ENCODE peak calls at places on chromosomes 13 and 19, in eight cellular contexts. L is ovary, F is transverse colon, S is tibial nerve, V is SK-N-SH, M is stomach, B is K562, G is GM12878. X is an unnamed sample.

GRCh38 chr13:103272770-103273169 is 206.6 kb upstream of the SLC10A2 start:
- DNase-seq in L (no peak), F (no peak), S (no peak), V (no peak), M (no peak), B (no peak), G (no peak), X (no peak)

GRCh38 chr13:78015782-78016181 is 97.2 kb upstream of the EDNRB start:
- DNase-seq in L (no peak), F (no peak), S (no peak), V (no peak), M (no peak), B (no peak), G (no peak), X (no peak)

GRCh38 chr13:107170270-107170931 is 602.5 kb upstream of the ARGLU1 start:
- DNase-seq in L (no peak), F (no peak), S (no peak), V (peak; percentile 57), M (no peak), B (no peak), G (no peak), X (no peak)

GRCh38 chr19:7605490-7606222 is 10.0 kb downstream of the CAMSAP3 start:
- DNase-seq in L (no peak), F (no peak), S (no peak), V (peak; percentile 78), M (no peak), B (peak; percentile 96), G (peak; percentile 9), X (no peak)

GRCh38 chr19:40718774-40719391 is 2.0 kb downstream of the ITPKC start:
- DNase-seq in L (peak; percentile 71), F (peak; percentile 93), S (peak; percentile 54), V (no peak), M (peak; percentile 92), B (peak; percentile 67), G (peak; percentile 8), X (peak; percentile 87)

GRCh38 chr19:48726573-48726972 is 7.0 kb upstream of the MAMSTR start:
- DNase-seq in L (no peak), F (no peak), S (no peak), V (no peak), M (no peak), B (no peak), G (no peak), X (no peak)

GRCh38 chr19:19067276-19068072 is 3.7 kb downstream of the SLC25A42 start:
- DNase-seq in L (no peak), F (no peak), S (no peak), V (no peak), M (no peak), B (no peak), G (no peak), X (no peak)

GRCh38 chr19:28419312-28419711 is 793.6 kb downstream of the UQCRFS1 start:
- DNase-seq in L (no peak), F (no peak), S (no peak), V (no peak), M (no peak), B (no peak), G (no peak), X (no peak)

GRCh38 chr19:55248704-55249103 is 10.1 kb downstream of the PPP6R1 start:
- DNase-seq in L (no peak), F (no peak), S (no peak), V (peak; percentile 43), M (no peak), B (no peak), G (no peak), X (no peak)

GRCh38 chr13:30354481-30355404 is 47.4 kb upstream of the KATNAL1 start:
- DNase-seq in L (no peak), F (no peak), S (no peak), V (no peak), M (no peak), B (no peak), G (no peak), X (no peak)

GRCh38 chr19:4547303-4548237 is 7.7 kb upstream of the LRG1 start:
- DNase-seq in L (no peak), F (no peak), S (no peak), V (peak; percentile 59), M (peak; percentile 60), B (no peak), G (no peak), X (no peak)

GRCh38 chr19:40717880-40718773 is 1.2 kb downstream of the ITPKC start:
- DNase-seq in L (peak; percentile 66), F (peak; percentile 45), S (peak; percentile 38), V (no peak), M (no peak), B (no peak), G (no peak), X (no peak)

GRCh38 chr13:96214804-96215445 is 125.0 kb downstream of the HS6ST3 start:
- DNase-seq in L (no peak), F (no peak), S (no peak), V (no peak), M (no peak), B (no peak), G (no peak), X (no peak)

GRCh38 chr19:41998246-41999020 is 4.4 kb upstream of the ATP1A3 start:
- DNase-seq in L (no peak), F (peak; percentile 43), S (no peak), V (peak; percentile 89), M (peak; percentile 29), B (peak; percentile 78), G (no peak), X (no peak)
- H3K27ac ChIP-seq in L (no peak overlapping the region), F (no peak overlapping the region), S (no peak overlapping the region), V (peak overlapping the region; percentile 98), M (no peak overlapping the region), B (no peak overlapping the region), G (no peak overlapping the region), X (no peak overlapping the region)

GRCh38 chr19:34313188-34313587 is 51.8 kb upstream of the GPI start:
- DNase-seq in L (no peak), F (peak; percentile 63), S (no peak), V (no peak), M (no peak), B (no peak), G (no peak), X (no peak)

GRCh38 chr19:34317311-34317927 is 47.6 kb upstream of the GPI start:
- DNase-seq in L (no peak), F (peak; percentile 28), S (no peak), V (no peak), M (no peak), B (peak; percentile 45), G (no peak), X (no peak)

GRCh38 chr19:34316247-34316646 is 48.7 kb upstream of the GPI start:
- DNase-seq in L (no peak), F (no peak), S (no peak), V (no peak), M (no peak), B (no peak), G (no peak), X (no peak)

GRCh38 chr19:34316741-34317241 is 48.2 kb upstream of the GPI start:
- DNase-seq in L (no peak), F (peak; percentile 23), S (no peak), V (no peak), M (no peak), B (peak; percentile 30), G (no peak), X (no peak)

DNA sequence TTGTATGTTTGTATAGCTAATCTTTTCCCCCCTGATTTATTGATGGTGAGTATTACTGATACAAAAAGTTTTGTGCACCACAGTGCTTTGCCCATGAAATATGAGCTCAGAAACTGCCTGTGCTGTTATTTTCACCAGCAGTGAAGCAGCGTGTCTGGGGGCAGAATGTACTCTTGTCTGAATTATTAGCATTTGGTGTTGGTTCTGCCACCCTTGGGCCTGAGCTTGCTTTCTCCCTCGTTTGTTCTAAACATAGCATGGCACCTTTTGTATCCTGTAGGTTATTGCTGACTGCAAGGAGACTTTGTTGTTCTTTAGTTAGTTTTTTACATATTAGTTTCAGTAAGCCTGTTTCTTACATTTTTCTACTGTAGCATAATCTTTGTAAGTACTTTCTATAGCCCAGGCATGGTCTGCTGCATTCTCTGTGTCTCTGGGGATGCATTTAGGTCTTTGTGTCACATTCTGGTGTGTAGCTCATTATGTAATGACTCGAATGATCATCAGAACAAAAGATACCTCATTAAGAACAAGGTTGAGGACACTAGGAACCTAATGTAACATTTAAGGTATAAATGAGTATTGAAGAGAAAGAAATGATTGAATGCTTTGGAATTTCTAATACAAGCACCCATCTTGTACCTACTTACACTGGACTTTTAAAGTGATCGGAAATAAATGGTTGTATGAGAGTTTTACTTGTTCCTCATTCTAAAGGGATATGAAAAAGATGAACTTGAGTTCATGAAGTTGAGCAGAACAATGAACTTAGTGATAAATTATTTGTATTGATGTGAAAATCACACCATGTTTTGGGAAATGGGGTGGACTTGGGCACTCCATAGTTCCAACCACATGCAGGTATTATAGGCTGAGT is 50.3 kb upstream of the GPI start:
- DNase-seq in L (no peak), F (no peak), S (no peak), V (no peak), M (no peak), B (no peak), G (peak; percentile 32), X (no peak)
- TF ChIP-seq EP300 in L (no peak), F (no peak), S (no peak), V (no peak), M (no peak), B (no peak), G (no peak), X (no peak)

DNA sequence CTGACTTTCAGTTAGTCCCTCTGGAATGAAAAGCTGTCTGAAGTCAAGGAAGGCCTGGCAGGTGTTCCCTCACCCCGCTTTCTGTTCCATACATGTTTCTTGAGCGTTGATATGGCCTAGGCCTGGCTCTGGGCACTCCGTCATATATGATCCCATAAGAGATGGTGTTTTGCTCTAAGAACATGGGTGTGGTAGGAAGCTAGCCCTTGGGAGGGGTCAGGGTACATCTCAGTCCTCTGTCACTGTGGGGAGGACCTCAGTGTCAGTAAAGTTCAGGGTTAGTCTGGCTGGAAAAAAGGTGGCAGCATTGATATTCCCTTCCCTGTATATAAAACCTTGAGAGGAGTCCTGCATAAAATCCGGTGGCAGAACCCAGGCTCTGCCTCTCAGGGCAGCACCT is 73.5 kb upstream of the NPAS1 start:
- DNase-seq in L (no peak), F (peak; percentile 52), S (no peak), V (no peak), M (no peak), B (no peak), G (no peak), X (no peak)
- H3K27ac ChIP-seq in L (no peak overlapping the region), F (peak overlapping the region; percentile 78), S (peak overlapping the region; percentile 60), V (no peak overlapping the region), M (peak overlapping the region; percentile 66), B (no peak overlapping the region), G (no peak overlapping the region), X (peak overlapping the region; percentile 66)

GRCh38 chr19:17557461-17557860 is 2.0 kb downstream of the COLGALT1 start:
- DNase-seq in L (no peak), F (no peak), S (peak; percentile 15), V (no peak), M (no peak), B (no peak), G (no peak), X (no peak)

GRCh38 chr19:17556995-17557394 is 1.5 kb downstream of the COLGALT1 start:
- DNase-seq in L (no peak), F (no peak), S (no peak), V (no peak), M (no peak), B (no peak), G (no peak), X (no peak)

GRCh38 chr19:17555480-17555928 is at the start of gene COLGALT1:
- DNase-seq in L (peak; percentile 99), F (peak; percentile 100), S (peak; percentile 100), V (peak; percentile 99), M (peak; percentile 100), B (peak; percentile 97), G (peak; percentile 77), X (peak; percentile 99)

GRCh38 chr19:17554968-17555479 is 425 bp upstream of the COLGALT1 start:
- DNase-seq in L (no peak), F (no peak), S (no peak), V (no peak), M (no peak), B (no peak), G (no peak), X (no peak)

GRCh38 chr19:17555929-17556813 is 722 bp downstream of the COLGALT1 start:
- DNase-seq in L (peak; percentile 53), F (peak; percentile 81), S (peak; percentile 43), V (peak; percentile 74), M (peak; percentile 69), B (peak; percentile 47), G (no peak), X (no peak)
- TF ChIP-seq EP300 in L (no peak), F (no peak), S (peak; percentile 31), V (no peak), M (no peak), B (no peak), G (no peak), X (no peak)

X was measured in suprapubic skin.